ENCODE peak calls at places on chromosomes 2 and 18, in ten cellular contexts. B is fibroblast of lung, Q is endothelial cell, R is adrenal gland, W is Calu3, X is psoas muscle, J is heart right ventricle, I is nephron progenitor cell, C is right lobe of liver, S is AG09319. N is an unnamed sample.

GRCh38 chr2:48339451-48339850 is 190.5 kb upstream of the STON1 start:
- DNase-seq in B (no peak), Q (no peak), R (no peak), W (no peak), X (no peak), J (no peak), I (no peak), C (no peak), S (no peak), N (no peak)

GRCh38 chr2:239299218-239299939 is 101.4 kb downstream of the HDAC4 start:
- DNase-seq in B (no peak), Q (no peak), R (no peak), W (no peak), X (no peak), J (no peak), I (no peak), C (peak), S (no peak), N (no peak)

GRCh38 chr18:9434240-9434701 is 41.0 kb upstream of the RALBP1 start:
- DNase-seq in B (no peak), Q (no peak), R (no peak), W (no peak), X (no peak), J (no peak), I (peak), C (no peak), S (no peak), N (peak)

GRCh38 chr2:48113767-48114166 is 207.5 kb upstream of the FBXO11 start:
- DNase-seq in B (no peak), Q (no peak), R (no peak), W (no peak), X (no peak), J (no peak), I (no peak), C (no peak), S (no peak), N (no peak)

GRCh38 chr2:98382086-98382485 is 35.8 kb downstream of the CNGA3 start:
- DNase-seq in B (no peak), Q (no peak), R (no peak), W (no peak), X (no peak), J (no peak), I (no peak), C (no peak), S (no peak), N (no peak)

GRCh38 chr2:241944821-241945220 is 75.3 kb downstream of the RTP5 start:
- DNase-seq in B (no peak), Q (no peak), R (no peak), W (no peak), X (no peak), J (no peak), I (no peak), C (no peak), S (no peak), N (no peak)

GRCh38 chr2:37576831-37577230 is 94.6 kb downstream of the CDC42EP3 start:
- DNase-seq in B (no peak), Q (no peak), R (no peak), W (no peak), X (no peak), J (no peak), I (no peak), C (no peak), S (no peak), N (no peak)

GRCh38 chr2:60549250-60550150 is 4.0 kb downstream of the BCL11A start:
- DNase-seq in B (no peak), Q (peak), R (peak), W (peak), X (peak), J (no peak), I (peak), C (peak), S (no peak), N (peak)

GRCh38 chr18:63322246-63322645 is 2.7 kb upstream of the BCL2 start:
- DNase-seq in B (no peak), Q (no peak), R (no peak), W (no peak), X (no peak), J (no peak), I (no peak), C (no peak), S (no peak), N (no peak)

GRCh38 chr2:234536218-234536989 is 39.5 kb upstream of the ARL4C start:
- DNase-seq in B (no peak), Q (no peak), R (no peak), W (no peak), X (no peak), J (no peak), I (no peak), C (no peak), S (no peak), N (no peak)

GRCh38 chr2:24886640-24887324 is 33.3 kb downstream of the ADCY3 start:
- DNase-seq in B (no peak), Q (no peak), R (no peak), W (no peak), X (no peak), J (no peak), I (peak), C (no peak), S (no peak), N (no peak)

GRCh38 chr2:112783187-112783721 is 1.0 kb downstream of the IL1A start:
- DNase-seq in B (no peak), Q (no peak), R (no peak), W (no peak), X (no peak), J (no peak), I (no peak), C (no peak), S (no peak), N (no peak)

GRCh38 chr2:238910751-238911351 is 63.0 kb downstream of the TWIST2 start:
- DNase-seq in B (no peak), Q (no peak), R (no peak), W (peak), X (no peak), J (no peak), I (no peak), C (no peak), S (no peak), N (no peak)

GRCh38 chr2:53820711-53821110 is 33.9 kb downstream of the ERLEC1 start:
- DNase-seq in B (no peak), Q (no peak), R (no peak), W (no peak), X (no peak), J (no peak), I (no peak), C (no peak), S (no peak), N (no peak)

GRCh38 chr2:85369500-85369899 is 14.9 kb downstream of the ELMOD3 start:
- DNase-seq in B (no peak), Q (no peak), R (no peak), W (no peak), X (no peak), J (no peak), I (no peak), C (no peak), S (no peak), N (no peak)

GRCh38 chr2:112692496-112692911 is 28.3 kb upstream of the NT5DC4 start:
- DNase-seq in B (peak), Q (no peak), R (peak), W (peak), X (no peak), J (no peak), I (no peak), C (peak), S (peak), N (no peak)

GRCh38 chr2:173451137-173451536 is 96.5 kb downstream of the CDCA7 start:
- DNase-seq in B (no peak), Q (no peak), R (no peak), W (no peak), X (no peak), J (no peak), I (no peak), C (no peak), S (no peak), N (no peak)

GRCh38 chr2:144659731-144660275 is 139.9 kb upstream of the ZEB2 start:
- DNase-seq in B (peak), Q (no peak), R (peak), W (no peak), X (no peak), J (no peak), I (no peak), C (no peak), S (peak), N (no peak)

GRCh38 chr2:44237221-44237620 is 38.1 kb upstream of the SLC3A1 start:
- DNase-seq in B (no peak), Q (no peak), R (no peak), W (no peak), X (no peak), J (no peak), I (no peak), C (no peak), S (no peak), N (no peak)

GRCh38 chr2:142673836-142674235 is 203.6 kb upstream of the KYNU start:
- DNase-seq in B (no peak), Q (no peak), R (no peak), W (no peak), X (no peak), J (no peak), I (no peak), C (no peak), S (no peak), N (no peak)

GRCh38 chr2:230439590-230439989 is 23.6 kb downstream of the SP100 start:
- DNase-seq in B (no peak), Q (no peak), R (no peak), W (no peak), X (no peak), J (no peak), I (no peak), C (no peak), S (no peak), N (no peak)

GRCh38 chr18:65459741-65460140 is 291.1 kb upstream of the CDH7 start:
- DNase-seq in B (no peak), Q (no peak), R (no peak), W (no peak), X (no peak), J (no peak), I (no peak), C (no peak), S (no peak), N (no peak)

GRCh38 chr2:54212456-54212855 is 43.6 kb downstream of the TSPYL6 start:
- DNase-seq in B (peak), Q (no peak), R (peak), W (peak), X (no peak), J (no peak), I (no peak), C (no peak), S (peak), N (no peak)

GRCh38 chr18:2325308-2325849 is 245.9 kb downstream of the METTL4 start:
- DNase-seq in B (peak), Q (no peak), R (no peak), W (peak), X (no peak), J (no peak), I (no peak), C (no peak), S (no peak), N (no peak)

GRCh38 chr2:225004531-225004930 is 37.7 kb downstream of the DOCK10 start:
- DNase-seq in B (peak), Q (no peak), R (no peak), W (no peak), X (no peak), J (no peak), I (no peak), C (no peak), S (no peak), N (no peak)

GRCh38 chr2:225002039-225002655 is 40.1 kb downstream of the DOCK10 start:
- DNase-seq in B (peak), Q (peak), R (peak), W (peak), X (no peak), J (peak), I (peak), C (no peak), S (no peak), N (peak)

GRCh38 chr2:224999784-225000183 is 42.5 kb downstream of the DOCK10 start:
- DNase-seq in B (peak), Q (no peak), R (no peak), W (no peak), X (no peak), J (no peak), I (no peak), C (no peak), S (no peak), N (no peak)

GRCh38 chr2:225006730-225007129 is 35.5 kb downstream of the DOCK10 start:
- DNase-seq in B (no peak), Q (no peak), R (no peak), W (no peak), X (no peak), J (no peak), I (no peak), C (no peak), S (no peak), N (no peak)

DNA sequence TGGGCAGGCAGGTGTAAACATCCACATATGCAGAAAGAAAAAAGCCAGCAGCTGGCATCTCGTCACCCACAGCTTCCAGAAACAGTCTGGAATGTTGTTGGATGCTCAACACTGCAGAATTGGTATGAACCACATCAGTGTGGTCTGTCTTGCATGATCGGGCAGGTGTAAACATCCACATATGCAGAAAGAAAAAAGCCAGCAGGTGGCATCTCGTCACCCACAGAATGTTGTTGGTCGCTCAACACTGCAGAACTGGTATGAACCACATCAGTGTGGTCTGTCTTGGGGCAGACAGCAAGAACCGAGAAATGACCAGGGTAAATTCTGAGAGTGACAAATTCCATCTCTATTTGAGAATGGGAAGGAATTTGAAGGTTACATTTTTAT is 39.6 kb downstream of the DOCK10 start:
- DNase-seq in B (no peak), Q (no peak), R (no peak), W (no peak), X (no peak), J (no peak), I (no peak), C (no peak), S (no peak), N (no peak)
- TF ChIP-seq CTCF in B (no peak), Q (no peak), R (no peak), W (no peak), X (no peak), J (no peak), I (no peak), C (no peak), S (no peak), N (no peak)

DNA sequence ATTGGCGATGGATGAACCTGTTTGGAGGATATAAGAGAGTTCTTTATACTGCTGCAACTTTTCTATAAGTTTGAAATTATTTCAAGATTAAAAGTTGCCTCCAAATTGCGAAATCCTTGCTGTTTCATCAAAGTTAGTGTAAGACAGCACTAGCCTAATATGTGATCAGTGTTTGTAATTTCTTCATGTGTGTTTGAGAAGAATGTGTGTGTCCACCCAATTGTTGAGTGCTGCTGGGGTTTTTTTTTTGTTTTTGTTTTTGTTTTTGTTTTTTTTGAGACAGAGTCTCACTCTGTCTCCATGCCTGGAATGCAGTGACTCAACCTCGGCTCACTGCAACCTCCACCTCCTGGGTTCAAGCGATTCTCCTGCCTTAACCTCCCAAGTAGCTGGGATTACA is 33.4 kb downstream of the CDK15 start:
- DNase-seq in B (peak), Q (no peak), R (no peak), W (no peak), X (no peak), J (no peak), I (no peak), C (no peak), S (no peak), N (no peak)
- TF ChIP-seq CTCF in B (no peak), Q (no peak), R (no peak), W (no peak), X (no peak), J (no peak), I (no peak), C (no peak), S (no peak), N (no peak)

GRCh38 chr2:20961858-20962257 is 82.0 kb downstream of the APOB start:
- DNase-seq in B (no peak), Q (no peak), R (no peak), W (no peak), X (peak), J (no peak), I (no peak), C (no peak), S (no peak), N (no peak)
- TF ChIP-seq CTCF in B (no peak), Q (no peak), R (no peak), W (no peak), X (no peak), J (no peak), I (no peak), C (no peak), S (no peak), N (no peak)

GRCh38 chr2:46776687-46777327 is 138.8 kb downstream of the MCFD2 start:
- DNase-seq in B (peak), Q (peak), R (peak), W (peak), X (no peak), J (peak), I (peak), C (peak), S (no peak), N (peak)
- TF ChIP-seq CTCF in B (peak), Q (peak), R (peak), W (peak), X (peak), J (peak), I (peak), C (peak), S (peak), N (peak)

DNA sequence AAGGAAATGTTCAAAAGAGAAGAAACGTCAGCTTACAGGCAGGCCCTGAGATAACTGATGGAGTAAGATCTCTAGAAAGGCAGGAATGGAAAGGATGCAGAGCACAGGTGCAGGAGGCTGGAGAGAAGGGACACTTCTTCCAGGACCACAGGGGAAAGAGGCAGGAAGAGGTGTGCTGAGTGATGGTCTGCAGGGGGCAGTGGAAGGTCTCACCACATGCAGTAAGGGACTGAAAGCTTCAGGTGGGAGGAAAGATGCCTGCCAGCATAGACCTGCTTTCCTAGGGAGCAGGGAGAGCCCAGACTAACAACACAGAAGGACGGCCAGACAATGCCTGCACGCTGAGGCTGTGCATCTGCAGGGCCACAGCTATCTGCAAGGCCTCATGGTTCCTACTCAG is 156.8 kb downstream of the L3MBTL4 start:
- DNase-seq in B (no peak), Q (no peak), R (no peak), W (no peak), X (no peak), J (no peak), I (no peak), C (no peak), S (no peak), N (no peak)
- TF ChIP-seq CTCF in B (no peak), Q (no peak), R (no peak), W (no peak), X (no peak), J (no peak), I (no peak), C (no peak), S (no peak), N (no peak)

GRCh38 chr2:235644191-235644590 is 150.3 kb downstream of the AGAP1 start:
- DNase-seq in B (no peak), Q (no peak), R (no peak), W (no peak), X (no peak), J (peak), I (no peak), C (no peak), S (no peak), N (no peak)
- TF ChIP-seq CTCF in B (no peak), Q (no peak), R (no peak), W (no peak), X (no peak), J (no peak), I (no peak), C (no peak), S (no peak), N (no peak)

DNA sequence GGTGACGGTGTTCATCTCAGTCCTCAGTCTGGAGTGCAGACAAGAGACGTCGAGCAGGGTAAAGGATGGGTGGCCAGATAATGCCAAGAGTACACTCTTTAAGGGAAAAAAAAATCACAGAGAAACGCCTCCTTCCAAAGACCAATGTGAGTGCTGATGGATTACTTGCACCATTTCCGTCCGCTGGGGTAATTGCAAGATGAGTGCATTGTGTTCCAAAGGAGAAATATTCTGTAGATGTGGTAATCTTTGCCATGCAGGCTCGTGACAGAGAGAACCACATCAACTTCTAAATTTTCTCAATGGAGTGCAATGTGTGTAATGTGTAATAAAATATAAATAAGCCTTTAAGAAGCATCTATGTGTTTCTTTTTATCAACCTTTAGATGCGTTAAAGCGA is 81.0 kb downstream of the KLHL29 start:
- DNase-seq in B (peak), Q (no peak), R (no peak), W (no peak), X (no peak), J (no peak), I (no peak), C (no peak), S (no peak), N (no peak)
- TF ChIP-seq CTCF in B (no peak), Q (no peak), R (no peak), W (no peak), X (no peak), J (no peak), I (no peak), C (no peak), S (no peak), N (no peak)

DNA sequence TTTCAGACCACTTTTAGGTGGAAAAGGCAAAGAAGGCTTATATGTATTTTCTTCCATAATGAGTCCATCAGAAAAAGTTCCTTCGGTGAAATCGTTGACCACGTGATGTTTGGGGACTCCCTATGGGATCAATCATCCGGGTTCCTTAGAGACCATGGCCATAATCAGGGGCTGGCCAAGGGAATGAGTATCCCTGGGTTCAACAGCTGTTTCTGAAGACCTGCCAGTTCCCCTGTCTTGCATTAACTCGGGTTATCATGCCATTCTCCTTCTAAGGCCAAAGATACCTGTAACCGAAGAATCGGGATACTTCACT is 18.7 kb upstream of the TMEM177 start:
- DNase-seq in B (no peak), Q (no peak), R (no peak), W (no peak), X (no peak), J (no peak), I (no peak), C (no peak), S (no peak), N (no peak)
- TF ChIP-seq CTCF in B (no peak), Q (no peak), R (no peak), W (no peak), X (no peak), J (no peak), I (no peak), C (no peak), S (no peak), N (no peak)

GRCh38 chr2:219297766-219298456 is 11.3 kb downstream of the PTPRN start:
- DNase-seq in B (no peak), Q (no peak), R (no peak), W (no peak), X (no peak), J (no peak), I (no peak), C (no peak), S (no peak), N (no peak)
- TF ChIP-seq CTCF in B (peak), Q (no peak), R (no peak), W (no peak), X (no peak), J (no peak), I (no peak), C (no peak), S (no peak), N (no peak)

DNA sequence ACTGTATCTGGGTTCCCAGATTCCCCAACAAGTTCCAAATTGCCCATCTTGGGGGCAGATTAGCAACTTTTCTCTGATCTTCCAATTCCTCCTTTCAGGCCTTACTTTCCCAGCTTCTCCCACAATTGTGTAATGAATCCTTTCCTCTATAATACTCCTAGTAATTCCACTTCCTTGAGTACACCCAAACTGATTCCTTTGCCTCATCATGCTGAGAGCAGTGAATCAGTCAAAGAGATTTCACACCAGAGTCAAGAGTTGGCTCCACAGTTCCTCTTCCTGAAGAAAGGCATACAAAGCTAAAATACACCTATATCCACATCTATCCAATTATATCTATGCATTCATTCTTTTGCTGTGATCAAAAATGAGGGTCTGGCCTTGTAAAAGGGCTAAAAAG is 28.6 kb upstream of the DAPL1 start:
- DNase-seq in B (no peak), Q (no peak), R (no peak), W (no peak), X (no peak), J (no peak), I (no peak), C (no peak), S (no peak), N (no peak)
- TF ChIP-seq CTCF in B (no peak), Q (no peak), R (no peak), W (no peak), X (no peak), J (no peak), I (no peak), C (no peak), S (no peak), N (no peak)

N was measured in neural crest cell.